ENCODE peak calls at places on chromosomes 6 and 20, in five cellular contexts. L is CD8-positive, alpha-beta T cell; J is tibial artery; E is Caco-2; W is body of pancreas. P is an unnamed sample.
A peak's percentile ranks its signal among the peaks of the same experiment; 100 is the strongest.

GRCh38 chr6:73032586-73032985 is 192.7 kb downstream of the KHDC1L start:
- DNase-seq in L (no peak), J (no peak), E (no peak), W (no peak), P (no peak)

GRCh38 chr6:142943746-142944125 is 1.2 kb downstream of the HIVEP2 start:
- DNase-seq in L (peak; percentile 49), J (peak; percentile 65), E (no peak), W (peak; percentile 25), P (peak; percentile 74)

GRCh38 chr6:24883618-24884017 is 52.1 kb downstream of the RIPOR2 start:
- DNase-seq in L (no peak), J (no peak), E (no peak), W (no peak), P (no peak)

GRCh38 chr6:125961117-125961516 is 4.5 kb downstream of the HINT3 start:
- DNase-seq in L (no peak), J (no peak), E (no peak), W (no peak), P (no peak)

GRCh38 chr6:53869964-53870363 is 75.2 kb downstream of the LRRC1 start:
- DNase-seq in L (no peak), J (no peak), E (no peak), W (no peak), P (no peak)

GRCh38 chr6:169490830-169491229 is 211.0 kb downstream of the WDR27 start:
- DNase-seq in L (no peak), J (no peak), E (no peak), W (no peak), P (no peak)

GRCh38 chr6:167856999-167857660 is 30.4 kb downstream of the AFDN start:
- DNase-seq in L (no peak), J (no peak), E (no peak), W (no peak), P (no peak)

GRCh38 chr6:81465859-81466258 is 286.6 kb downstream of the TENT5A start:
- DNase-seq in L (no peak), J (no peak), E (peak; percentile 30), W (no peak), P (no peak)

GRCh38 chr6:167802339-167802738 is 24.4 kb upstream of the AFDN start:
- DNase-seq in L (no peak), J (no peak), E (no peak), W (no peak), P (no peak)

DNA sequence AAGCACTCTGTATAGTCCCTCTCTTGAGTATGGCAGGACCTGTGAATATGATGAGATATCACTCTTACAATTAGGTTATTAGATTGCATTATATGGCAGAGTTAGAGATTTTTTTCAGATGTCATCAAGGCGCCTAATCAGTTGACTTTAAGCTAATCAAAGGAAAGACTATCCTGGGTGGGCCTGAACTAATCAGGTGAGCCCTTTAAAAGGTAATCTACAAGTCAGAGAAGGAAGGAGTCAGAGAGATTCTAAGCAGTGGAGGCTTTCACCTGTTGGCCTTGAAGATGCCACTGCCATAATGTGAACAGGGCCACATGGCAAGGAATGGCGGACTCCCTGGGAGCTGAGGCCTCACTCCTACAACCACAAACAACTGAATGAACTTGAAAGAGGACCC is 151.5 kb downstream of the BFSP1 start:
- DNase-seq in L (no peak), J (no peak), E (no peak), W (no peak), P (no peak)
- H3K4me1 ChIP-seq in L (no peaks in the 10 kb centered on the region), J (no peaks in the 10 kb centered on the region), E (no peaks in the 10 kb centered on the region), W (no peaks in the 10 kb centered on the region), P (no peaks in the 10 kb centered on the region)

GRCh38 chr6:151036869-151037680 is 171.6 kb downstream of the MTHFD1L start:
- DNase-seq in L (no peak), J (peak; percentile 25), E (no peak), W (no peak), P (no peak)
- H3K4me1 ChIP-seq in L (no peaks in the 10 kb centered on the region), J (no peaks in the 10 kb centered on the region), E (no peaks in the 10 kb centered on the region), W (peaks cover 41% of the 10 kb centered on the region), P (peaks cover 8% of the 10 kb centered on the region)

GRCh38 chr20:62287759-62288534 is 14.8 kb upstream of the ADRM1 start:
- DNase-seq in L (no peak), J (no peak), E (no peak), W (no peak), P (peak; percentile 61)
- H3K4me1 ChIP-seq in L (no peaks in the 10 kb centered on the region), J (no peaks in the 10 kb centered on the region), E (no peaks in the 10 kb centered on the region), W (no peaks in the 10 kb centered on the region), P (no peaks in the 10 kb centered on the region)

GRCh38 chr6:37943436-37944058 is 124.0 kb downstream of the ZFAND3 start:
- DNase-seq in L (no peak), J (no peak), E (no peak), W (no peak), P (no peak)
- H3K4me1 ChIP-seq in L (no peaks in the 10 kb centered on the region), J (no peaks in the 10 kb centered on the region), E (no peaks in the 10 kb centered on the region), W (peaks cover 22% of the 10 kb centered on the region), P (no peaks in the 10 kb centered on the region)

GRCh38 chr20:19815553-19815991 is 57.5 kb downstream of the RIN2 start:
- DNase-seq in L (no peak), J (no peak), E (no peak), W (no peak), P (no peak)
- H3K4me1 ChIP-seq in L (no peaks in the 10 kb centered on the region), J (no peaks in the 10 kb centered on the region), E (no peaks in the 10 kb centered on the region), W (peaks cover 9% of the 10 kb centered on the region), P (peaks cover 4% of the 10 kb centered on the region)

GRCh38 chr6:32843321-32843978 is 397 bp downstream of the PSMB8 start:
- DNase-seq in L (no peak), J (no peak), E (no peak), W (no peak), P (peak; percentile 85)

GRCh38 chr6:32843979-32844838 is at the start of gene PSMB8:
- DNase-seq in L (peak; percentile 99), J (peak; percentile 98), E (peak; percentile 89), W (peak; percentile 98), P (peak; percentile 99)

GRCh38 chr6:32847004-32847403 is 3.2 kb upstream of the PSMB8 start:
- DNase-seq in L (no peak), J (no peak), E (no peak), W (no peak), P (no peak)

GRCh38 chr6:32844839-32845372 is 1.1 kb upstream of the PSMB8 start:
- DNase-seq in L (peak; percentile 51), J (no peak), E (no peak), W (no peak), P (no peak)

DNA sequence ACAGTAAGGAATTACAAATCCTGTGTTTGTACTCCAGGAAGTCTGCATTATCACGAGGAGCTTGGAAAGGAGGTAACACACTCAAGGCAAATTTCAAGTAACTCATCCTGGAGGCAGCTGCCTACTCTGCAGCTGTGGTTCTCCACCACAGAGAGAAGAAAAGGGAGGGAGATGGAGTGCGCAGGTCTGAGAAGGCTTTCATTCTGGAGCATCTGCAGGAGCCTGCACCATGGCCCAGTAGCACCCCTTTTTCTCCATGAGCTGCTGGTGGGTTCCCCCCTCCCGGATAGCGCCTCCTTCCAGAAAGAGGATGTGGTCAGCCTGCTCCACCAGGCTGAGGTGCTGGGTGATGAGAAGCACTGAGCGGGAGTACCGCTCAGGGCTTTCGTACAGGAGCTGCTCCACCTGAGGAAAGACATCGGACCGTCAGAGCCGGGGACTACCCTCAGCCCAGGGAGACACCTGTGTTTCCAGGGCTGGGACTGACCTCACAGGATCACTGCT is 1.6 kb upstream of the PSMB8 start:
- DNase-seq in L (peak; percentile 58), J (no peak), E (no peak), W (no peak), P (no peak)
- H3K4me1 ChIP-seq in L (peaks cover 76% of the 10 kb centered on the region), J (no peaks in the 10 kb centered on the region), E (no peaks in the 10 kb centered on the region), W (peaks cover 13% of the 10 kb centered on the region), P (peaks cover 15% of the 10 kb centered on the region)